ENCODE peak calls at places on chromosomes 13 and 19, in six cellular contexts. F is NCI-H1092; U is Ammon's horn; R is stimulated activated CD8-positive, alpha-beta memory T cell treated with anti-CD3 and anti-CD28 coated beads, Interleukin-2, amount 100 ng/mL, for 48 hours; B is progenitor cell of endocrine pancreas; G is astrocyte. J is an unnamed sample.

GRCh38 chr19:49142866-49143335 is 12.3 kb downstream of the HRC start:
- DNase-seq in B (peak), U (peak), F (peak), G (peak), R (peak), J (no peak)

GRCh38 chr13:36712785-36713184 is 39.0 kb downstream of the SERTM1 start:
- DNase-seq in G (peak), B (no peak), F (no peak), R (no peak), U (no peak), J (no peak)

GRCh38 chr13:101690871-101691270 is 238.4 kb downstream of the ITGBL1 start:
- DNase-seq in F (no peak), R (no peak), B (no peak), G (no peak), U (no peak), J (no peak)

GRCh38 chr19:54315956-54316355 is 3.0 kb upstream of the LILRA5 start:
- DNase-seq in F (no peak), G (no peak), B (no peak), U (no peak), R (no peak), J (no peak)

GRCh38 chr19:4007836-4008539 is 452 bp downstream of the PIAS4 start:
- DNase-seq in U (no peak), G (no peak), F (no peak), R (no peak), B (no peak), J (no peak)

GRCh38 chr13:114090476-114090875 is 41.9 kb downstream of the RASA3 start:
- DNase-seq in B (no peak), G (no peak), F (no peak), U (no peak), R (no peak), J (no peak)

GRCh38 chr13:36151591-36151990 is 20.4 kb upstream of the DCLK1 start:
- DNase-seq in U (no peak), R (no peak), G (no peak), F (no peak), B (no peak), J (no peak)

GRCh38 chr19:49120868-49121267 is 1.5 kb downstream of the PPFIA3 start:
- DNase-seq in U (no peak), R (no peak), B (no peak), G (no peak), F (no peak), J (no peak)

GRCh38 chr13:97234742-97235141 is 12.6 kb downstream of the MBNL2 start:
- DNase-seq in U (no peak), G (no peak), B (no peak), F (no peak), R (no peak), J (no peak)

GRCh38 chr13:46668302-46668720 is 115.3 kb downstream of the LRCH1 start:
- DNase-seq in G (peak), B (no peak), U (peak), F (no peak), R (no peak), J (no peak)

GRCh38 chr13:61339054-61339621 is 76.5 kb downstream of the PCDH20 start:
- DNase-seq in B (no peak), U (no peak), R (no peak), G (no peak), F (no peak), J (no peak)

GRCh38 chr19:35352448-35353304 is 5.0 kb downstream of the FFAR1 start:
- DNase-seq in G (peak), U (peak), R (peak), B (peak), F (peak), J (peak)

GRCh38 chr19:12800873-12801465 is 631 bp downstream of the PRDX2 start:
- DNase-seq in G (no peak), U (no peak), R (no peak), F (no peak), B (no peak), J (no peak)

GRCh38 chr13:42696191-42696590 is 85.2 kb upstream of the FAM216B start:
- DNase-seq in U (no peak), B (no peak), R (no peak), G (peak), F (no peak), J (no peak)

GRCh38 chr19:29687244-29687896 is 22.1 kb downstream of the PLEKHF1 start:
- DNase-seq in G (peak), F (no peak), B (no peak), U (no peak), R (no peak), J (no peak)

GRCh38 chr13:37869756-37870488 is at the start of gene TRPC4:
- DNase-seq in U (peak), G (peak), F (peak), B (peak), R (no peak), J (no peak)

GRCh38 chr13:26971990-26972888 is 199.4 kb downstream of the USP12 start:
- DNase-seq in G (peak), B (no peak), R (no peak), U (no peak), F (peak), J (no peak)

GRCh38 chr13:39282400-39282972 is 244.2 kb downstream of the NHLRC3 start:
- DNase-seq in F (no peak), U (no peak), R (no peak), B (no peak), G (no peak), J (no peak)

GRCh38 chr19:49425922-49426592 is 869 bp downstream of the GFY start:
- DNase-seq in F (no peak), B (no peak), R (no peak), U (no peak), G (no peak), J (no peak)

GRCh38 chr19:17328517-17329060 is 6.1 kb downstream of the ANO8 start:
- DNase-seq in F (no peak), G (no peak), U (no peak), R (no peak), B (no peak), J (peak)

GRCh38 chr19:47095707-47096704 is 17.6 kb downstream of the ZC3H4 start:
- DNase-seq in U (no peak), F (no peak), G (peak), R (no peak), B (no peak), J (no peak)

GRCh38 chr19:48290341-48290922 is 20.6 kb downstream of the ZNF114 start:
- DNase-seq in G (peak), F (no peak), U (no peak), B (no peak), R (no peak), J (no peak)

GRCh38 chr13:30810261-30810701 is 74.9 kb downstream of the ALOX5AP start:
- DNase-seq in G (no peak), B (no peak), U (no peak), F (peak), R (no peak), J (no peak)